ENCODE peak calls at places on chromosomes 1 and 21, in six cellular contexts. One of them, this sample, is unnamed.

GRCh38 chr1:37914719-37915483 is 32.0 kb downstream of the INPP5B start:
- DNase-seq in kidney: no peak
- DNase-seq in amniotic epithelial cell: no peak
- DNase-seq in fibroblast of lung: no peak
- DNase-seq in endodermal cell: peak; percentile 53
- DNase-seq in non-pigmented ciliary epithelial cell: no peak
- DNase-seq in this sample: no peak

GRCh38 chr1:207051615-207051943 is 571 bp upstream of the YOD1 start:
- DNase-seq in kidney: no peak
- DNase-seq in amniotic epithelial cell: no peak
- DNase-seq in fibroblast of lung: no peak
- DNase-seq in endodermal cell: no peak
- DNase-seq in non-pigmented ciliary epithelial cell: no peak
- DNase-seq in this sample: no peak

GRCh38 chr1:51253691-51254090 is 17.6 kb downstream of the RNF11 start:
- DNase-seq in kidney: no peak
- DNase-seq in amniotic epithelial cell: no peak
- DNase-seq in fibroblast of lung: peak; percentile 45
- DNase-seq in endodermal cell: no peak
- DNase-seq in non-pigmented ciliary epithelial cell: no peak
- DNase-seq in this sample: no peak

GRCh38 chr1:201665036-201665435 is 126.1 kb downstream of the NAV1 start:
- DNase-seq in kidney: no peak
- DNase-seq in amniotic epithelial cell: no peak
- DNase-seq in fibroblast of lung: no peak
- DNase-seq in endodermal cell: no peak
- DNase-seq in non-pigmented ciliary epithelial cell: no peak
- DNase-seq in this sample: no peak

GRCh38 chr21:41149199-41149598 is 18.8 kb upstream of the BACE2 start:
- DNase-seq in kidney: no peak
- DNase-seq in amniotic epithelial cell: no peak
- DNase-seq in fibroblast of lung: no peak
- DNase-seq in endodermal cell: peak; percentile 29
- DNase-seq in non-pigmented ciliary epithelial cell: no peak
- DNase-seq in this sample: no peak

GRCh38 chr1:8396083-8396911 is 78.4 kb downstream of the SLC45A1 start:
- DNase-seq in kidney: no peak
- DNase-seq in amniotic epithelial cell: peak; percentile 83
- DNase-seq in fibroblast of lung: peak; percentile 87
- DNase-seq in endodermal cell: no peak
- DNase-seq in non-pigmented ciliary epithelial cell: peak; percentile 50
- DNase-seq in this sample: no peak

GRCh38 chr1:170620164-170620563 is 43.8 kb upstream of the PRRX1 start:
- DNase-seq in kidney: no peak
- DNase-seq in amniotic epithelial cell: no peak
- DNase-seq in fibroblast of lung: peak; percentile 25
- DNase-seq in endodermal cell: no peak
- DNase-seq in non-pigmented ciliary epithelial cell: no peak
- DNase-seq in this sample: no peak

GRCh38 chr1:232991238-232991637 is 40.8 kb downstream of the NTPCR start:
- DNase-seq in kidney: no peak
- DNase-seq in amniotic epithelial cell: no peak
- DNase-seq in fibroblast of lung: no peak
- DNase-seq in endodermal cell: peak; percentile 26
- DNase-seq in non-pigmented ciliary epithelial cell: no peak
- DNase-seq in this sample: no peak

GRCh38 chr1:59414406-59415133 is 117.7 kb downstream of the FGGY start:
- DNase-seq in kidney: no peak
- DNase-seq in amniotic epithelial cell: peak; percentile 94
- DNase-seq in fibroblast of lung: peak; percentile 86
- DNase-seq in endodermal cell: no peak
- DNase-seq in non-pigmented ciliary epithelial cell: peak; percentile 32
- DNase-seq in this sample: no peak

GRCh38 chr1:12527564-12527963 is 90.4 kb downstream of the DHRS3 start:
- DNase-seq in kidney: no peak
- DNase-seq in amniotic epithelial cell: no peak
- DNase-seq in fibroblast of lung: no peak
- DNase-seq in endodermal cell: no peak
- DNase-seq in non-pigmented ciliary epithelial cell: no peak
- DNase-seq in this sample: no peak

GRCh38 chr1:188365874-188366273 is 1537.1 kb downstream of the PLA2G4A start:
- DNase-seq in kidney: no peak
- DNase-seq in amniotic epithelial cell: peak; percentile 13
- DNase-seq in fibroblast of lung: no peak
- DNase-seq in endodermal cell: no peak
- DNase-seq in non-pigmented ciliary epithelial cell: no peak
- DNase-seq in this sample: no peak

GRCh38 chr1:205444931-205445652 is 10.8 kb downstream of the BLACAT1 start:
- DNase-seq in kidney: no peak
- DNase-seq in amniotic epithelial cell: peak; percentile 51
- DNase-seq in fibroblast of lung: peak; percentile 48
- DNase-seq in endodermal cell: peak; percentile 95
- DNase-seq in non-pigmented ciliary epithelial cell: no peak
- DNase-seq in this sample: no peak

GRCh38 chr21:33022828-33023573 is 2.7 kb upstream of the OLIG2 start:
- DNase-seq in kidney: no peak
- DNase-seq in amniotic epithelial cell: no peak
- DNase-seq in fibroblast of lung: no peak
- DNase-seq in endodermal cell: peak; percentile 71
- DNase-seq in non-pigmented ciliary epithelial cell: no peak
- DNase-seq in this sample: no peak

GRCh38 chr1:108553910-108554309 is 6.0 kb upstream of the EEIG2 start:
- DNase-seq in kidney: no peak
- DNase-seq in amniotic epithelial cell: peak; percentile 40
- DNase-seq in fibroblast of lung: no peak
- DNase-seq in endodermal cell: no peak
- DNase-seq in non-pigmented ciliary epithelial cell: no peak
- DNase-seq in this sample: no peak

GRCh38 chr1:180778782-180779398 is 133.8 kb upstream of the KIAA1614 start:
- DNase-seq in kidney: no peak
- DNase-seq in amniotic epithelial cell: no peak
- DNase-seq in fibroblast of lung: no peak
- DNase-seq in endodermal cell: peak; percentile 62
- DNase-seq in non-pigmented ciliary epithelial cell: no peak
- DNase-seq in this sample: no peak

GRCh38 chr1:108831225-108831624 is 25.7 kb downstream of the AKNAD1 start:
- DNase-seq in kidney: no peak
- DNase-seq in amniotic epithelial cell: peak; percentile 47
- DNase-seq in fibroblast of lung: peak; percentile 67
- DNase-seq in endodermal cell: no peak
- DNase-seq in non-pigmented ciliary epithelial cell: no peak
- DNase-seq in this sample: no peak

GRCh38 chr1:210340751-210341328 is 12.1 kb downstream of the HHAT start:
- DNase-seq in kidney: no peak
- DNase-seq in amniotic epithelial cell: no peak
- DNase-seq in fibroblast of lung: no peak
- DNase-seq in endodermal cell: no peak
- DNase-seq in non-pigmented ciliary epithelial cell: no peak
- DNase-seq in this sample: no peak

GRCh38 chr1:221397606-221398005 is 344.3 kb downstream of the DUSP10 start:
- DNase-seq in kidney: peak; percentile 30
- DNase-seq in amniotic epithelial cell: no peak
- DNase-seq in fibroblast of lung: peak; percentile 23
- DNase-seq in endodermal cell: no peak
- DNase-seq in non-pigmented ciliary epithelial cell: no peak
- DNase-seq in this sample: no peak

GRCh38 chr1:87399264-87399663 is 70.6 kb downstream of the LMO4 start:
- DNase-seq in kidney: no peak
- DNase-seq in amniotic epithelial cell: no peak
- DNase-seq in fibroblast of lung: peak; percentile 55
- DNase-seq in endodermal cell: no peak
- DNase-seq in non-pigmented ciliary epithelial cell: no peak
- DNase-seq in this sample: no peak

GRCh38 chr21:33899199-33899598 is 16.4 kb downstream of the ATP5PO start:
- DNase-seq in kidney: no peak
- DNase-seq in amniotic epithelial cell: peak; percentile 12
- DNase-seq in fibroblast of lung: peak; percentile 69
- DNase-seq in endodermal cell: no peak
- DNase-seq in non-pigmented ciliary epithelial cell: peak; percentile 5
- DNase-seq in this sample: no peak

GRCh38 chr1:57848406-57848805 is 424.5 kb upstream of the DAB1 start:
- DNase-seq in kidney: no peak
- DNase-seq in amniotic epithelial cell: no peak
- DNase-seq in fibroblast of lung: peak; percentile 96
- DNase-seq in endodermal cell: no peak
- DNase-seq in non-pigmented ciliary epithelial cell: peak; percentile 56
- DNase-seq in this sample: no peak

GRCh38 chr1:216804107-216804506 is 80.9 kb upstream of the ESRRG start:
- DNase-seq in kidney: no peak
- DNase-seq in amniotic epithelial cell: no peak
- DNase-seq in fibroblast of lung: no peak
- DNase-seq in endodermal cell: no peak
- DNase-seq in non-pigmented ciliary epithelial cell: no peak
- DNase-seq in this sample: peak; percentile 27

GRCh38 chr1:228838717-228839500 is 103.6 kb downstream of the RHOU start:
- DNase-seq in kidney: no peak
- DNase-seq in amniotic epithelial cell: peak; percentile 69
- DNase-seq in fibroblast of lung: peak; percentile 48
- DNase-seq in endodermal cell: no peak
- DNase-seq in non-pigmented ciliary epithelial cell: no peak
- DNase-seq in this sample: no peak

GRCh38 chr1:110225212-110225611 is 15.1 kb downstream of the KCNC4 start:
- DNase-seq in kidney: peak; percentile 46
- DNase-seq in amniotic epithelial cell: no peak
- DNase-seq in fibroblast of lung: no peak
- DNase-seq in endodermal cell: no peak
- DNase-seq in non-pigmented ciliary epithelial cell: no peak
- DNase-seq in this sample: no peak

GRCh38 chr1:240134596-240134995 is 42.9 kb downstream of the FMN2 start:
- DNase-seq in kidney: no peak
- DNase-seq in amniotic epithelial cell: no peak
- DNase-seq in fibroblast of lung: no peak
- DNase-seq in endodermal cell: no peak
- DNase-seq in non-pigmented ciliary epithelial cell: no peak
- DNase-seq in this sample: no peak

GRCh38 chr21:43916691-43917514 is 51.9 kb downstream of the AGPAT3 start:
- DNase-seq in kidney: peak; percentile 72
- DNase-seq in amniotic epithelial cell: no peak
- DNase-seq in fibroblast of lung: no peak
- DNase-seq in endodermal cell: peak; percentile 66
- DNase-seq in non-pigmented ciliary epithelial cell: no peak
- DNase-seq in this sample: no peak

GRCh38 chr1:51534447-51534846 is 15.4 kb upstream of the EPS15 start:
- DNase-seq in kidney: no peak
- DNase-seq in amniotic epithelial cell: no peak
- DNase-seq in fibroblast of lung: no peak
- DNase-seq in endodermal cell: no peak
- DNase-seq in non-pigmented ciliary epithelial cell: no peak
- DNase-seq in this sample: no peak

GRCh38 chr1:152753586-152753985 is 4.2 kb upstream of the KPRP start:
- DNase-seq in kidney: no peak
- DNase-seq in amniotic epithelial cell: no peak
- DNase-seq in fibroblast of lung: no peak
- DNase-seq in endodermal cell: no peak
- DNase-seq in non-pigmented ciliary epithelial cell: no peak
- DNase-seq in this sample: no peak

This sample was measured in left ventricle myocardium inferior.